ENCODE peak calls at places on chromosome 4, in six cellular contexts. W is CD4-positive, CD25-positive, alpha-beta regulatory T cell; J is body of pancreas; T is tibial artery; L is A549; F is fibroblast of pulmonary artery. I is an unnamed sample.

GRCh38 chr4:98653890-98654867 is 4.2 kb downstream of the TSPAN5 start:
- DNase-seq in W (no peak), J (no peak), T (no peak), L (peak; percentile 25), F (peak; percentile 85), I (peak; percentile 76)

GRCh38 chr4:70749313-70749712 is 27.5 kb downstream of the RUFY3 start:
- DNase-seq in W (no peak), J (no peak), T (no peak), L (no peak), F (no peak), I (no peak)

GRCh38 chr4:19735012-19735411 is 516.7 kb upstream of the SLIT2 start:
- DNase-seq in W (no peak), J (no peak), T (no peak), L (no peak), F (peak; percentile 64), I (peak; percentile 84)

GRCh38 chr4:174222266-174222872 is 61.1 kb downstream of the FBXO8 start:
- DNase-seq in W (no peak), J (no peak), T (no peak), L (no peak), F (peak; percentile 56), I (peak; percentile 36)

GRCh38 chr4:182671231-182671630 is 246.0 kb downstream of the DCTD start:
- DNase-seq in W (no peak), J (no peak), T (no peak), L (no peak), F (no peak), I (no peak)

GRCh38 chr4:101670370-101670769 is 120.2 kb upstream of the BANK1 start:
- DNase-seq in W (no peak), J (no peak), T (peak; percentile 51), L (no peak), F (no peak), I (no peak)

GRCh38 chr4:74123065-74123728 is 24.2 kb upstream of the CXCL2 start:
- DNase-seq in W (no peak), J (peak; percentile 31), T (peak; percentile 28), L (no peak), F (peak; percentile 92), I (peak; percentile 81)

GRCh38 chr4:107072836-107073736 is 37.0 kb upstream of the DKK2 start:
- DNase-seq in W (no peak), J (no peak), T (no peak), L (no peak), F (no peak), I (no peak)

GRCh38 chr4:11133868-11134267 is 294.8 kb downstream of the HS3ST1 start:
- DNase-seq in W (no peak), J (no peak), T (no peak), L (no peak), F (no peak), I (no peak)

GRCh38 chr4:129747756-129748155 is 651.8 kb downstream of the C4orf33 start:
- DNase-seq in W (no peak), J (no peak), T (no peak), L (no peak), F (no peak), I (no peak)

GRCh38 chr4:41678086-41678485 is 70.4 kb downstream of the PHOX2B start:
- DNase-seq in W (no peak), J (no peak), T (no peak), L (no peak), F (no peak), I (peak; percentile 6)

GRCh38 chr4:115054836-115055235 is 58.6 kb downstream of the NDST4 start:
- DNase-seq in W (no peak), J (no peak), T (no peak), L (no peak), F (no peak), I (no peak)

GRCh38 chr4:40475609-40476008 is 140.5 kb downstream of the CHRNA9 start:
- DNase-seq in W (no peak), J (no peak), T (no peak), L (peak; percentile 25), F (no peak), I (no peak)

GRCh38 chr4:10091531-10092181 is 24.9 kb downstream of the WDR1 start:
- DNase-seq in W (no peak), J (no peak), T (no peak), L (no peak), F (no peak), I (no peak)

GRCh38 chr4:80036949-80037348 is 36.1 kb downstream of the ANTXR2 start:
- DNase-seq in W (no peak), J (no peak), T (no peak), L (no peak), F (peak; percentile 96), I (peak; percentile 94)

GRCh38 chr4:121711263-121712000 is 14.7 kb upstream of the ANXA5 start:
- DNase-seq in W (no peak), J (peak; percentile 53), T (peak; percentile 89), L (peak; percentile 65), F (peak; percentile 96), I (peak; percentile 92)

GRCh38 chr4:98394134-98394533 is 132.9 kb downstream of the RAP1GDS1 start:
- DNase-seq in W (no peak), J (no peak), T (no peak), L (no peak), F (no peak), I (no peak)

GRCh38 chr4:156638925-156639605 is 332.5 kb downstream of the PDGFC start:
- DNase-seq in W (no peak), J (no peak), T (no peak), L (no peak), F (peak; percentile 77), I (no peak)

GRCh38 chr4:56976878-56977320 is 507 bp downstream of the NOA1 start:
- DNase-seq in W (peak; percentile 45), J (peak; percentile 78), T (peak; percentile 27), L (peak; percentile 12), F (no peak), I (no peak)

GRCh38 chr4:145333786-145334185 is 147.9 kb upstream of the SMAD1 start:
- DNase-seq in W (no peak), J (peak; percentile 47), T (no peak), L (no peak), F (no peak), I (no peak)

GRCh38 chr4:74932010-74932409 is 906 bp upstream of the PARM1 start:
- DNase-seq in W (no peak), J (no peak), T (no peak), L (no peak), F (no peak), I (no peak)

GRCh38 chr4:6594341-6594740 is 19.4 kb downstream of the MAN2B2 start:
- DNase-seq in W (no peak), J (no peak), T (no peak), L (no peak), F (no peak), I (no peak)

GRCh38 chr4:149549911-149550310 is 265.7 kb downstream of the IQCM start:
- DNase-seq in W (no peak), J (no peak), T (no peak), L (no peak), F (peak; percentile 8), I (peak; percentile 2)

GRCh38 chr4:166827167-166827566 is 407.1 kb downstream of the SPOCK3 start:
- DNase-seq in W (no peak), J (no peak), T (no peak), L (no peak), F (no peak), I (no peak)

GRCh38 chr4:125191252-125191651 is 123.5 kb upstream of the FAT4 start:
- DNase-seq in W (no peak), J (no peak), T (no peak), L (no peak), F (peak; percentile 40), I (no peak)

GRCh38 chr4:115058533-115058932 is 54.9 kb downstream of the NDST4 start:
- DNase-seq in W (no peak), J (no peak), T (no peak), L (no peak), F (no peak), I (no peak)

GRCh38 chr4:15373363-15373762 is 54.5 kb upstream of the C1QTNF7 start:
- DNase-seq in W (no peak), J (no peak), T (peak; percentile 27), L (no peak), F (no peak), I (peak; percentile 39)

GRCh38 chr4:16915956-16916355 is 17.5 kb upstream of the LDB2 start:
- DNase-seq in W (no peak), J (no peak), T (no peak), L (no peak), F (no peak), I (no peak)

DNA sequence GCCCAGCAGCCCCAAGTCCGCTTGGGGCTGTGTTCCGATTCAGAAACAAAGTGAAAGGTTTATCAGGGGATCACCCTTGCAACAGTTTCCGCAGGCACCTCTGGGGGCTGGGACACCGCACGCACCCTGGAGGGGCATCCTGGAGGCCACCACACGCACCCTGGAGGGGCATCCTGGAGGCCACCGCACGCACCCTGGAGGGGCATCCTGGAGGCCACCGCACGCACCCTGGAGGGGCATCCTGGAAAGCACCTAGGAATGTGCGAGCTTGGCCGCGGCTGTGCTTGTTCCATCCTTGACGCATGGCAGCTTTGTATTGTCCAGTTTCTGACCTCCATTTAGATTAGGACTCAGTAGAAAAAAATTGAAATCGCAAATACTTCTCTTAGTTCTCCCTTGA is 21.3 kb upstream of the CBR4 start:
- DNase-seq in W (no peak), J (no peak), T (no peak), L (no peak), F (no peak), I (no peak)
- H3K4me3 ChIP-seq in W (no peak overlapping the region), J (no peak overlapping the region), T (no peak overlapping the region), L (peak overlapping the region; percentile 46), F (no peak overlapping the region), I (no peak overlapping the region)

GRCh38 chr4:139734201-139734874 is 68.7 kb downstream of the MGST2 start:
- DNase-seq in W (no peak), J (no peak), T (peak; percentile 45), L (no peak), F (peak; percentile 89), I (peak; percentile 84)
- H3K4me3 ChIP-seq in W (no peak overlapping the region), J (no peak overlapping the region), T (peak overlapping the region; percentile 58), L (no peak overlapping the region), F (peak overlapping the region; percentile 49), I (peak overlapping the region; percentile 53)

GRCh38 chr4:185236155-185236503 is 26.7 kb downstream of the SNX25 start:
- DNase-seq in W (no peak), J (no peak), T (no peak), L (no peak), F (no peak), I (no peak)
- H3K4me3 ChIP-seq in W (no peak overlapping the region), J (no peak overlapping the region), T (no peak overlapping the region), L (no peak overlapping the region), F (no peak overlapping the region), I (no peak overlapping the region)

GRCh38 chr4:113117346-113117677 is 67.9 kb downstream of the ANK2 start:
- DNase-seq in W (no peak), J (no peak), T (no peak), L (no peak), F (no peak), I (no peak)
- H3K4me3 ChIP-seq in W (no peak overlapping the region), J (no peak overlapping the region), T (no peak overlapping the region), L (no peak overlapping the region), F (no peak overlapping the region), I (no peak overlapping the region)

GRCh38 chr4:4858527-4858926 is 938 bp upstream of the MSX1 start:
- DNase-seq in W (no peak), J (no peak), T (no peak), L (no peak), F (no peak), I (no peak)

GRCh38 chr4:4859010-4859798 is at the start of gene MSX1:
- DNase-seq in W (peak; percentile 14), J (peak; percentile 82), T (peak; percentile 87), L (peak; percentile 72), F (peak; percentile 77), I (peak; percentile 89)

GRCh38 chr4:4860381-4860802 is 927 bp downstream of the MSX1 start:
- DNase-seq in W (no peak), J (peak; percentile 18), T (no peak), L (peak; percentile 60), F (peak; percentile 31), I (peak; percentile 51)

GRCh38 chr4:4860803-4861591 is 1.5 kb downstream of the MSX1 start:
- DNase-seq in W (no peak), J (no peak), T (no peak), L (no peak), F (peak; percentile 31), I (peak; percentile 30)

GRCh38 chr4:4859799-4860380 is 425 bp downstream of the MSX1 start:
- DNase-seq in W (no peak), J (no peak), T (no peak), L (no peak), F (no peak), I (no peak)
- H3K4me3 ChIP-seq in W (no peak overlapping the region), J (peak overlapping the region; percentile 22), T (peak overlapping the region; percentile 60), L (peak overlapping the region; percentile 73), F (peak overlapping the region; percentile 71), I (peak overlapping the region; percentile 85)